ENCODE peak calls at places on chromosomes 6 and 20, in five cellular contexts. One of them, this sample, is unnamed.

GRCh38 chr20:61370841-61371303 is 118.8 kb downstream of the CDH4 start:
- DNase-seq in CD14-positive monocyte: no peak
- DNase-seq in naive thymus-derived CD4-positive, alpha-beta T cell: no peak
- DNase-seq in AML-193: no peak
- DNase-seq in NB4: no peak
- DNase-seq in this sample: no peak

GRCh38 chr6:98823845-98824162 is 10.6 kb upstream of the POU3F2 start:
- DNase-seq in CD14-positive monocyte: no peak
- DNase-seq in naive thymus-derived CD4-positive, alpha-beta T cell: no peak
- DNase-seq in AML-193: no peak
- DNase-seq in NB4: no peak
- DNase-seq in this sample: no peak

GRCh38 chr20:4592316-4593148 is 129.2 kb upstream of the PRND start:
- DNase-seq in CD14-positive monocyte: no peak
- DNase-seq in naive thymus-derived CD4-positive, alpha-beta T cell: peak
- DNase-seq in AML-193: peak
- DNase-seq in NB4: peak
- DNase-seq in this sample: peak

GRCh38 chr6:30556714-30556963 is 350 bp upstream of the GNL1 start:
- DNase-seq in CD14-positive monocyte: peak
- DNase-seq in naive thymus-derived CD4-positive, alpha-beta T cell: no peak
- DNase-seq in AML-193: no peak
- DNase-seq in NB4: no peak
- DNase-seq in this sample: no peak

GRCh38 chr6:39035689-39036088 is 12.9 kb upstream of the GLP1R start:
- DNase-seq in CD14-positive monocyte: no peak
- DNase-seq in naive thymus-derived CD4-positive, alpha-beta T cell: no peak
- DNase-seq in AML-193: no peak
- DNase-seq in NB4: no peak
- DNase-seq in this sample: no peak

GRCh38 chr6:170212956-170213636 is 77.8 kb downstream of the DLL1 start:
- DNase-seq in CD14-positive monocyte: no peak
- DNase-seq in naive thymus-derived CD4-positive, alpha-beta T cell: no peak
- DNase-seq in AML-193: no peak
- DNase-seq in NB4: no peak
- DNase-seq in this sample: no peak

GRCh38 chr20:20594171-20594530 is 118.3 kb downstream of the RALGAPA2 start:
- DNase-seq in CD14-positive monocyte: no peak
- DNase-seq in naive thymus-derived CD4-positive, alpha-beta T cell: no peak
- DNase-seq in AML-193: peak
- DNase-seq in NB4: peak
- DNase-seq in this sample: no peak

GRCh38 chr6:1629316-1629715 is 19.6 kb downstream of the FOXC1 start:
- DNase-seq in CD14-positive monocyte: peak
- DNase-seq in naive thymus-derived CD4-positive, alpha-beta T cell: no peak
- DNase-seq in AML-193: no peak
- DNase-seq in NB4: no peak
- DNase-seq in this sample: no peak

GRCh38 chr6:9404351-9405146 is 969.2 kb upstream of the SLC35B3 start:
- DNase-seq in CD14-positive monocyte: no peak
- DNase-seq in naive thymus-derived CD4-positive, alpha-beta T cell: no peak
- DNase-seq in AML-193: no peak
- DNase-seq in NB4: no peak
- DNase-seq in this sample: no peak

GRCh38 chr6:75612921-75613534 is 11.3 kb downstream of the SENP6 start:
- DNase-seq in CD14-positive monocyte: no peak
- DNase-seq in naive thymus-derived CD4-positive, alpha-beta T cell: no peak
- DNase-seq in AML-193: no peak
- DNase-seq in NB4: no peak
- DNase-seq in this sample: no peak

GRCh38 chr20:50203951-50204937 is 13.6 kb downstream of the CEBPB start:
- DNase-seq in CD14-positive monocyte: peak
- DNase-seq in naive thymus-derived CD4-positive, alpha-beta T cell: no peak
- DNase-seq in AML-193: no peak
- DNase-seq in NB4: no peak
- DNase-seq in this sample: no peak

GRCh38 chr6:170449231-170449630 is 103.9 kb downstream of the PSMB1 start:
- DNase-seq in CD14-positive monocyte: no peak
- DNase-seq in naive thymus-derived CD4-positive, alpha-beta T cell: no peak
- DNase-seq in AML-193: no peak
- DNase-seq in NB4: no peak
- DNase-seq in this sample: no peak

GRCh38 chr20:45406260-45407066 is 1.6 kb upstream of the DBNDD2 start:
- DNase-seq in CD14-positive monocyte: no peak
- DNase-seq in naive thymus-derived CD4-positive, alpha-beta T cell: peak
- DNase-seq in AML-193: no peak
- DNase-seq in NB4: peak
- DNase-seq in this sample: peak

GRCh38 chr6:108651781-108652227 is 91.1 kb downstream of the FOXO3 start:
- DNase-seq in CD14-positive monocyte: no peak
- DNase-seq in naive thymus-derived CD4-positive, alpha-beta T cell: no peak
- DNase-seq in AML-193: no peak
- DNase-seq in NB4: no peak
- DNase-seq in this sample: no peak

GRCh38 chr20:53867741-53868351 is 202.5 kb downstream of the BCAS1 start:
- DNase-seq in CD14-positive monocyte: no peak
- DNase-seq in naive thymus-derived CD4-positive, alpha-beta T cell: no peak
- DNase-seq in AML-193: no peak
- DNase-seq in NB4: no peak
- DNase-seq in this sample: no peak

GRCh38 chr6:125301435-125302391 is at the start of gene HDDC2:
- DNase-seq in CD14-positive monocyte: peak
- DNase-seq in naive thymus-derived CD4-positive, alpha-beta T cell: peak
- DNase-seq in AML-193: peak
- DNase-seq in NB4: peak
- DNase-seq in this sample: peak

GRCh38 chr6:115819506-115819905 is 241.2 kb downstream of the FRK start:
- DNase-seq in CD14-positive monocyte: no peak
- DNase-seq in naive thymus-derived CD4-positive, alpha-beta T cell: no peak
- DNase-seq in AML-193: no peak
- DNase-seq in NB4: no peak
- DNase-seq in this sample: no peak

GRCh38 chr6:158043586-158044524 is 62.2 kb downstream of the SYNJ2 start:
- DNase-seq in CD14-positive monocyte: no peak
- DNase-seq in naive thymus-derived CD4-positive, alpha-beta T cell: no peak
- DNase-seq in AML-193: no peak
- DNase-seq in NB4: no peak
- DNase-seq in this sample: no peak

GRCh38 chr20:44706371-44707258 is 8.6 kb upstream of the CCN5 start:
- DNase-seq in CD14-positive monocyte: no peak
- DNase-seq in naive thymus-derived CD4-positive, alpha-beta T cell: no peak
- DNase-seq in AML-193: no peak
- DNase-seq in NB4: no peak
- DNase-seq in this sample: no peak

GRCh38 chr6:45192556-45192955 is 135.6 kb upstream of the RUNX2 start:
- DNase-seq in CD14-positive monocyte: no peak
- DNase-seq in naive thymus-derived CD4-positive, alpha-beta T cell: no peak
- DNase-seq in AML-193: no peak
- DNase-seq in NB4: no peak
- DNase-seq in this sample: no peak

GRCh38 chr6:84197708-84198107 is 29.7 kb downstream of the CEP162 start:
- DNase-seq in CD14-positive monocyte: no peak
- DNase-seq in naive thymus-derived CD4-positive, alpha-beta T cell: no peak
- DNase-seq in AML-193: no peak
- DNase-seq in NB4: peak
- DNase-seq in this sample: no peak